ENCODE peak calls at places on chromosomes 1 and 21, in four cellular contexts. N, I, W and T are unnamed samples.

GRCh38 chr21:45374826-45375455 is 30.0 kb upstream of the COL18A1 start:
- DNase-seq in N (peak), I (no peak), W (no peak), T (no peak)

GRCh38 chr1:119743776-119744597 is 24.7 kb downstream of the HMGCS2 start:
- DNase-seq in N (no peak), I (peak), W (peak), T (no peak)

GRCh38 chr21:42536601-42537000 is 22.9 kb downstream of the SLC37A1 start:
- DNase-seq in N (no peak), I (peak), W (peak), T (no peak)

GRCh38 chr1:11719313-11720032 is 16.5 kb upstream of the AGTRAP start:
- DNase-seq in N (peak), I (peak), W (peak), T (peak)

GRCh38 chr1:204568576-204569206 is 52.5 kb downstream of the MDM4 start:
- DNase-seq in N (no peak), I (no peak), W (no peak), T (no peak)

GRCh38 chr1:19054216-19054615 is 97.7 kb upstream of the IFFO2 start:
- DNase-seq in N (no peak), I (no peak), W (no peak), T (no peak)

GRCh38 chr21:45482899-45483821 is 59.1 kb downstream of the SLC19A1 start:
- DNase-seq in N (peak), I (no peak), W (no peak), T (no peak)

GRCh38 chr1:102628008-102628736 is 480.1 kb downstream of the COL11A1 start:
- DNase-seq in N (no peak), I (no peak), W (no peak), T (no peak)

GRCh38 chr1:41122851-41123518 is 101.5 kb upstream of the SLFNL1 start:
- DNase-seq in N (no peak), I (peak), W (no peak), T (no peak)
- TF ChIP-seq CTCF in N (peak), I (no peak), W (peak), T (no peak)

GRCh38 chr1:220966473-220966872 is 87.2 kb downstream of the HLX start:
- DNase-seq in N (no peak), I (no peak), W (no peak), T (no peak)
- TF ChIP-seq CTCF in N (no peak), I (no peak), W (no peak), T (no peak)

GRCh38 chr1:202275061-202275770 is 66.5 kb downstream of the UBE2T start:
- DNase-seq in N (no peak), I (no peak), W (peak), T (no peak)

GRCh38 chr1:202276081-202276715 is 65.5 kb downstream of the UBE2T start:
- DNase-seq in N (no peak), I (no peak), W (peak), T (no peak)

GRCh38 chr1:202276920-202277319 is 64.8 kb downstream of the UBE2T start:
- DNase-seq in N (no peak), I (no peak), W (peak), T (no peak)

GRCh38 chr1:202272446-202272845 is 69.3 kb downstream of the UBE2T start:
- DNase-seq in N (no peak), I (no peak), W (peak), T (no peak)

GRCh38 chr1:202274611-202275010 is 67.1 kb downstream of the UBE2T start:
- DNase-seq in N (no peak), I (peak), W (peak), T (no peak)
- TF ChIP-seq CTCF in N (no peak), I (no peak), W (peak), T (no peak)

DNA sequence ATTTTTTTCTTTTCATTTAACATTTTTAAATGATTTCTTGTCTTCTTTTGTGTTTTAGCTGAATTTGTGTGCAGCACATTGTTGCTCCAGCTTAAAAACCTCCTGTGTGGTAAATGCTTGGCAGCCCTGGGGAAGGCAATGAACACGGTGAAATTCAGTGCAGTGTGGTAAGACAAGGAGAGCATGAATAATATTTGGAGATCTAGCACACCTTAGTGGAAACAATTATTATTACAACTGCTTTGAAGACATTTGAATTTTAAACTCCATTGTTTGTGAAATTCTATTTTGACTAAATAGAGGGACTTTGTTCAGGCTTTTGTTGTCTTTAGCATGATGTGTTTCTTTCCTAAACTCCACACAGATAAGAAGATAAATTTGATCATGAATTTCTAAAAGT is 242.6 kb upstream of the CXADR start:
- DNase-seq in N (no peak), I (no peak), W (peak), T (no peak)
- TF ChIP-seq CTCF in N (no peak), I (no peak), W (peak), T (no peak)

DNA sequence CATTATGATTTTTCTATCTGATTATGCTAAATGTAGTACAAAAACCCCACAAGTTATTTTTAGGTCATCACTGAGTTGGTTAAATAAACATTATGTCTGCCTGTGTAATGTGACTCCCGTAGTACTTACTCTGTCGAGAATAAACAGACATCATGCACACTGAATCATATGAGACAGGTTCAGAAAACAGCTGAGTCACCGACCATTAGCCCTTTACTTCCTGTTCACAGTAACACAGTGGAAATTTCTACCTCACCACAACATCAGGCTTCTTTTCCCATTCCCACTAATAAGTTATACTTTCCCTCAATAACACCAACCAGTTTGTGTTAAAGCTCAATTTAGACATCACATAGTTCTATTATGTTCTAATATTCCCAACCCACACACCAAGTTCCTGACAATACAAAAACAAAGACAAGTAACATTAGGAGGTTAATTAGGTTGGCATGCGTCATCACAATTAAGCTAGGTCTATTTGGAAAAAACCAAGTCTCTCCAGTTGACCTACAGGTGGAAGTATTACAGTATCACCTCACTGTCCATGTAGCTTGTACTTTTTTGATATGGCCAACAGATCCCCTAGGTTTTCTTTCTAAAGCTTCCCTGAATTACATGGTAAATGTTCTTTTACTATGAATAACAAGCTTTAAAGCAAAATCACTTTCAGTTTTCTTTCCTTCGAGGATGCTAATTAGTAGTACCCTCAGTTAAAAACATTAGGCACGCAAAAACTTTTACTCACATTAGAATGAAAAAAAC is 154.2 kb downstream of the EIF4G3 start:
- DNase-seq in N (no peak), I (no peak), W (peak), T (no peak)
- TF ChIP-seq CTCF in N (no peak), I (no peak), W (no peak), T (no peak)

DNA sequence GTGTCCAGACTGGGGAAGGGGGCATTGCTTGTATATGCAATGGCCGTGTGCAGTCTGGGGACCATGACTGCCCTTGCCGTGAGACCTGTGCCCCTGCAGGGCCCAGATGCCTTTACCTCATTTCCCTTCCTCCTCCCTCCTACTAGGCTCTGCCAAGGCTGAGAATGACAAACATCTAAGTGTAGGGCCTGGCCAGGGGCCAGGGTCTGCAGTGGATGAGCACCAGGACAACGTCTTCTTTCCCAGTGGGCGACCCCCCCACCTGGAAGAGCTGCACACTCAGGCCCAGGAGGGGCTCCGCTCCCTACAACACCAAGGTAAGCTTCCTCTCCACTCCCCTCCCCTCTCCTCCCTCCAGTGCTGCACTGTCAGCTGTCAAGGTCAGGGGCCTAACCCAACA is 49.5 kb downstream of the YARS1 start:
- DNase-seq in N (no peak), I (no peak), W (peak), T (no peak)
- TF ChIP-seq CTCF in N (no peak), I (no peak), W (no peak), T (no peak)

GRCh38 chr1:150213170-150214098 is 22.5 kb downstream of the ANP32E start:
- DNase-seq in N (peak), I (peak), W (peak), T (peak)
- TF ChIP-seq CTCF in N (no peak), I (no peak), W (peak), T (no peak)

GRCh38 chr1:47948126-47948525 is 49.1 kb downstream of the TRABD2B start:
- DNase-seq in N (no peak), I (no peak), W (peak), T (no peak)
- TF ChIP-seq CTCF in N (peak), I (no peak), W (no peak), T (no peak)